ENCODE peak calls at places on chromosome 1, in ten cellular contexts. T is NCI-H1417 treated with DMSO at 0.1 percent for 48 hours; D is AG09309; C is AG10803; P is posterior vena cava; M is naive thymus-derived CD8-positive, alpha-beta T cell; K is AG08395; E is activated CD4-positive, CD25-positive, alpha-beta regulatory T cell treated with anti-CD3 and anti-CD28 coated beads, Interleukin-2, amount 50 U/mL, for 72 hours; I is effector CD4-positive, alpha-beta T cell; H is NCI-H2029 treated with DMSO at 0.1 percent for 48 hours. G is an unnamed sample.

GRCh38 chr1:107965112-107965991 is at the start of gene VAV3:
- DNase-seq in H (no peak), P (peak), C (peak), K (peak), D (no peak), T (no peak), I (peak), M (peak), E (peak), G (peak)

GRCh38 chr1:158116768-158117167 is 63.9 kb upstream of the CD1D start:
- DNase-seq in I (no peak), T (no peak), C (no peak), M (no peak), P (no peak), K (no peak), D (no peak), E (no peak), H (no peak), G (no peak)

GRCh38 chr1:112371770-112372169 is 24.2 kb upstream of the CTTNBP2NL start:
- DNase-seq in T (no peak), P (no peak), C (no peak), H (no peak), M (no peak), I (no peak), K (no peak), D (no peak), E (no peak), G (no peak)

GRCh38 chr1:81574365-81574764 is 226.4 kb upstream of the ADGRL2 start:
- DNase-seq in K (no peak), P (no peak), E (no peak), M (no peak), C (no peak), I (no peak), T (no peak), D (no peak), H (no peak), G (no peak)

GRCh38 chr1:24704411-24705259 is 40.6 kb upstream of the CLIC4 start:
- DNase-seq in E (no peak), I (no peak), M (no peak), K (no peak), H (peak), D (no peak), C (peak), T (no peak), P (no peak), G (no peak)

GRCh38 chr1:53787655-53788054 is 48.7 kb upstream of the GLIS1 start:
- DNase-seq in D (no peak), M (no peak), T (no peak), I (no peak), K (no peak), E (no peak), P (no peak), H (no peak), C (no peak), G (no peak)

GRCh38 chr1:54358503-54359168 is 47.6 kb downstream of the SSBP3 start:
- DNase-seq in H (no peak), I (no peak), D (no peak), M (no peak), K (no peak), T (no peak), E (no peak), C (no peak), P (no peak), G (no peak)

GRCh38 chr1:204227351-204227750 is 13.6 kb upstream of the GOLT1A start:
- DNase-seq in D (no peak), T (no peak), C (no peak), K (no peak), M (no peak), I (no peak), P (no peak), H (no peak), E (no peak), G (no peak)

GRCh38 chr1:230495891-230496385 is 69.8 kb upstream of the PGBD5 start:
- DNase-seq in H (no peak), C (no peak), T (no peak), M (no peak), D (no peak), E (no peak), K (no peak), I (no peak), P (no peak), G (no peak)

GRCh38 chr1:100323428-100324106 is 28.7 kb upstream of the CDC14A start:
- DNase-seq in T (no peak), C (peak), E (no peak), I (no peak), D (peak), P (no peak), H (no peak), M (no peak), K (no peak), G (no peak)

GRCh38 chr1:230231739-230232075 is 164.7 kb downstream of the GALNT2 start:
- DNase-seq in H (peak), T (no peak), D (no peak), C (no peak), K (no peak), M (no peak), E (no peak), P (peak), I (no peak), G (no peak)

GRCh38 chr1:212902054-212902453 is 44.0 kb downstream of the FLVCR1 start:
- DNase-seq in M (no peak), T (no peak), P (no peak), D (no peak), H (no peak), E (no peak), C (no peak), I (no peak), K (no peak), G (no peak)

GRCh38 chr1:89169166-89169565 is 6.6 kb downstream of the GBP7 start:
- DNase-seq in K (no peak), P (no peak), T (no peak), I (no peak), D (no peak), M (no peak), E (no peak), H (no peak), C (no peak), G (no peak)

GRCh38 chr1:100142343-100142742 is 9.4 kb downstream of the TRMT13 start:
- DNase-seq in H (no peak), D (no peak), P (no peak), K (no peak), T (no peak), I (no peak), E (no peak), M (no peak), C (no peak), G (no peak)

GRCh38 chr1:4673494-4673893 is 19.1 kb downstream of the AJAP1 start:
- DNase-seq in H (no peak), M (no peak), D (no peak), E (no peak), T (no peak), P (no peak), K (no peak), C (no peak), I (no peak), G (no peak)

GRCh38 chr1:231636157-231636556 is 9.6 kb downstream of the DISC1 start:
- DNase-seq in H (no peak), K (peak), E (no peak), I (no peak), D (no peak), M (no peak), C (peak), T (no peak), P (no peak), G (no peak)

GRCh38 chr1:13950637-13951036 is 250.6 kb downstream of the PRDM2 start:
- DNase-seq in C (no peak), T (no peak), D (no peak), P (no peak), K (no peak), I (no peak), M (no peak), E (no peak), H (no peak), G (no peak)

GRCh38 chr1:152533327-152533938 is 19.2 kb downstream of the CRCT1 start:
- DNase-seq in E (no peak), C (peak), I (no peak), H (peak), K (peak), P (no peak), M (no peak), T (no peak), D (no peak), G (no peak)

G was measured in mesenteric fat pad.